ENCODE peak calls at places on chromosomes 16 and 17, in seven cellular contexts. One of them, this sample, is unnamed.

GRCh38 chr16:7744546-7745294 is 412.1 kb downstream of the RBFOX1 start:
- DNase-seq in HT-29: no peak
- DNase-seq in hippocampal formation: peak
- DNase-seq in psoas muscle: no peak
- DNase-seq in substantia nigra: peak
- DNase-seq in GM10248: no peak
- DNase-seq in HFFc6: no peak
- DNase-seq in this sample: no peak

GRCh38 chr17:81004336-81005015 is 12.8 kb downstream of the CHMP6 start:
- DNase-seq in substantia nigra: no peak
- DNase-seq in GM10248: no peak
- DNase-seq in hippocampal formation: no peak
- DNase-seq in psoas muscle: peak
- DNase-seq in HT-29: no peak
- DNase-seq in HFFc6: no peak
- DNase-seq in this sample: no peak

GRCh38 chr16:89409161-89409711 is 81.1 kb downstream of the ANKRD11 start:
- DNase-seq in substantia nigra: no peak
- DNase-seq in HT-29: no peak
- DNase-seq in hippocampal formation: no peak
- DNase-seq in psoas muscle: no peak
- DNase-seq in HFFc6: peak
- DNase-seq in GM10248: no peak
- DNase-seq in this sample: no peak

GRCh38 chr16:83244057-83244456 is 563.7 kb upstream of the HSBP1 start:
- DNase-seq in hippocampal formation: no peak
- DNase-seq in substantia nigra: no peak
- DNase-seq in psoas muscle: no peak
- DNase-seq in HT-29: no peak
- DNase-seq in HFFc6: no peak
- DNase-seq in GM10248: no peak
- DNase-seq in this sample: no peak

GRCh38 chr17:38572665-38573365 is 32.9 kb downstream of the SRCIN1 start:
- DNase-seq in HT-29: no peak
- DNase-seq in substantia nigra: peak
- DNase-seq in GM10248: peak
- DNase-seq in HFFc6: no peak
- DNase-seq in hippocampal formation: peak
- DNase-seq in psoas muscle: no peak
- DNase-seq in this sample: peak

GRCh38 chr16:8370374-8371015 is 219.8 kb downstream of the TMEM114 start:
- DNase-seq in GM10248: no peak
- DNase-seq in psoas muscle: no peak
- DNase-seq in substantia nigra: no peak
- DNase-seq in hippocampal formation: peak
- DNase-seq in HT-29: peak
- DNase-seq in HFFc6: peak
- DNase-seq in this sample: peak

GRCh38 chr16:81081007-81081406 is 4.0 kb upstream of the C16orf46 start:
- DNase-seq in psoas muscle: no peak
- DNase-seq in substantia nigra: no peak
- DNase-seq in GM10248: no peak
- DNase-seq in HT-29: no peak
- DNase-seq in HFFc6: no peak
- DNase-seq in hippocampal formation: no peak
- DNase-seq in this sample: no peak

GRCh38 chr17:83127431-83128160 is 48.2 kb downstream of the METRNL start:
- DNase-seq in substantia nigra: no peak
- DNase-seq in hippocampal formation: no peak
- DNase-seq in GM10248: no peak
- DNase-seq in psoas muscle: peak
- DNase-seq in HFFc6: no peak
- DNase-seq in HT-29: no peak
- DNase-seq in this sample: no peak

GRCh38 chr17:62950067-62950466 is 16.0 kb upstream of the TANC2 start:
- DNase-seq in GM10248: no peak
- DNase-seq in HT-29: no peak
- DNase-seq in HFFc6: peak
- DNase-seq in hippocampal formation: no peak
- DNase-seq in psoas muscle: no peak
- DNase-seq in substantia nigra: no peak
- DNase-seq in this sample: no peak

GRCh38 chr17:1989135-1989534 is 36.0 kb downstream of the RTN4RL1 start:
- DNase-seq in HFFc6: peak
- DNase-seq in substantia nigra: no peak
- DNase-seq in GM10248: no peak
- DNase-seq in hippocampal formation: no peak
- DNase-seq in psoas muscle: no peak
- DNase-seq in HT-29: no peak
- DNase-seq in this sample: peak

GRCh38 chr16:12976936-12977335 is 75.5 kb downstream of the SHISA9 start:
- DNase-seq in HT-29: no peak
- DNase-seq in psoas muscle: no peak
- DNase-seq in substantia nigra: peak
- DNase-seq in GM10248: no peak
- DNase-seq in HFFc6: no peak
- DNase-seq in hippocampal formation: no peak
- DNase-seq in this sample: no peak

GRCh38 chr17:43572368-43572980 is 26.3 kb upstream of the ETV4 start:
- DNase-seq in hippocampal formation: no peak
- DNase-seq in HFFc6: peak
- DNase-seq in substantia nigra: no peak
- DNase-seq in GM10248: no peak
- DNase-seq in HT-29: no peak
- DNase-seq in psoas muscle: no peak
- DNase-seq in this sample: peak

GRCh38 chr16:19588661-19589060 is 33.2 kb downstream of the VPS35L start:
- DNase-seq in hippocampal formation: peak
- DNase-seq in psoas muscle: no peak
- DNase-seq in HT-29: no peak
- DNase-seq in HFFc6: peak
- DNase-seq in GM10248: no peak
- DNase-seq in substantia nigra: no peak
- DNase-seq in this sample: no peak

GRCh38 chr16:66007717-66008116 is 358.8 kb upstream of the CDH5 start:
- DNase-seq in HT-29: no peak
- DNase-seq in HFFc6: peak
- DNase-seq in GM10248: no peak
- DNase-seq in hippocampal formation: no peak
- DNase-seq in psoas muscle: peak
- DNase-seq in substantia nigra: no peak
- DNase-seq in this sample: no peak

GRCh38 chr16:19415461-19415860 is 2.2 kb upstream of the TMC5 start:
- DNase-seq in substantia nigra: no peak
- DNase-seq in psoas muscle: no peak
- DNase-seq in HFFc6: no peak
- DNase-seq in GM10248: no peak
- DNase-seq in HT-29: peak
- DNase-seq in hippocampal formation: no peak
- DNase-seq in this sample: no peak

GRCh38 chr17:41516828-41517283 is 1.8 kb downstream of the KRT15 start:
- DNase-seq in psoas muscle: no peak
- DNase-seq in HT-29: no peak
- DNase-seq in GM10248: no peak
- DNase-seq in hippocampal formation: no peak
- DNase-seq in HFFc6: no peak
- DNase-seq in substantia nigra: no peak
- DNase-seq in this sample: no peak

GRCh38 chr17:80455784-80456183 is 20.6 kb downstream of the NPTX1 start:
- DNase-seq in HFFc6: no peak
- DNase-seq in hippocampal formation: no peak
- DNase-seq in HT-29: no peak
- DNase-seq in GM10248: no peak
- DNase-seq in psoas muscle: peak
- DNase-seq in substantia nigra: no peak
- DNase-seq in this sample: peak

GRCh38 chr16:8611886-8612595 is 9.5 kb upstream of the METTL22 start:
- DNase-seq in psoas muscle: no peak
- DNase-seq in HFFc6: peak
- DNase-seq in HT-29: no peak
- DNase-seq in hippocampal formation: no peak
- DNase-seq in GM10248: no peak
- DNase-seq in substantia nigra: no peak
- DNase-seq in this sample: no peak

GRCh38 chr17:50266384-50267073 is 7.7 kb upstream of the TMEM92 start:
- DNase-seq in GM10248: no peak
- DNase-seq in HFFc6: peak
- DNase-seq in substantia nigra: no peak
- DNase-seq in psoas muscle: no peak
- DNase-seq in HT-29: peak
- DNase-seq in hippocampal formation: no peak
- DNase-seq in this sample: peak

GRCh38 chr17:27519550-27519949 is 63.3 kb downstream of the KSR1 start:
- DNase-seq in GM10248: peak
- DNase-seq in HFFc6: no peak
- DNase-seq in substantia nigra: no peak
- DNase-seq in psoas muscle: no peak
- DNase-seq in hippocampal formation: no peak
- DNase-seq in HT-29: no peak
- DNase-seq in this sample: no peak

GRCh38 chr16:72897707-72898106 is 150.2 kb downstream of the ZFHX3 start:
- DNase-seq in substantia nigra: no peak
- DNase-seq in hippocampal formation: no peak
- DNase-seq in psoas muscle: no peak
- DNase-seq in GM10248: no peak
- DNase-seq in HT-29: no peak
- DNase-seq in HFFc6: no peak
- DNase-seq in this sample: no peak

GRCh38 chr17:28407974-28408306 is 1.9 kb upstream of the SLC46A1 start:
- DNase-seq in HT-29: no peak
- DNase-seq in GM10248: no peak
- DNase-seq in psoas muscle: no peak
- DNase-seq in hippocampal formation: no peak
- DNase-seq in substantia nigra: no peak
- DNase-seq in HFFc6: no peak
- DNase-seq in this sample: no peak

GRCh38 chr17:21680366-21680765 is 12.0 kb upstream of the KCNJ18 start:
- DNase-seq in hippocampal formation: no peak
- DNase-seq in substantia nigra: no peak
- DNase-seq in HFFc6: no peak
- DNase-seq in psoas muscle: no peak
- DNase-seq in HT-29: no peak
- DNase-seq in GM10248: no peak
- DNase-seq in this sample: no peak

GRCh38 chr17:75110307-75110937 is 653 bp downstream of the ARMC7 start:
- DNase-seq in HT-29: no peak
- DNase-seq in HFFc6: no peak
- DNase-seq in hippocampal formation: no peak
- DNase-seq in substantia nigra: no peak
- DNase-seq in GM10248: no peak
- DNase-seq in psoas muscle: peak
- DNase-seq in this sample: peak

GRCh38 chr16:1193143-1193824 is 31.8 kb downstream of the TPSG1 start:
- DNase-seq in psoas muscle: no peak
- DNase-seq in substantia nigra: no peak
- DNase-seq in HFFc6: no peak
- DNase-seq in GM10248: no peak
- DNase-seq in HT-29: peak
- DNase-seq in hippocampal formation: no peak
- DNase-seq in this sample: peak

This sample was measured in SW480.